ENCODE peak calls at places on chromosomes 16 and 17, in six cellular contexts. I is HepG2, M is K562, W is H1, C is GM12891, B is GM12878. D is an unnamed sample.
A peak's percentile ranks its signal among the peaks of the same experiment; 100 is the strongest.

GRCh38 chr16:7992616-7993015 is 597.7 kb downstream of the TMEM114 start:
- DNase-seq in I (no peak), M (no peak), W (no peak), C (no peak), B (no peak), D (no peak)

GRCh38 chr17:68398731-68399637 is 58.3 kb downstream of the WIPI1 start:
- DNase-seq in I (peak; percentile 91), M (peak; percentile 77), W (no peak), C (peak; percentile 53), B (no peak), D (peak; percentile 67)

GRCh38 chr17:32553168-32553567 is 66.4 kb downstream of the CDK5R1 start:
- DNase-seq in I (no peak), M (no peak), W (no peak), C (no peak), B (no peak), D (no peak)

GRCh38 chr16:79430129-79430789 is 170.3 kb downstream of the MAF start:
- DNase-seq in I (no peak), M (no peak), W (no peak), C (no peak), B (no peak), D (no peak)

GRCh38 chr16:2295056-2295798 is 27.3 kb upstream of the RNPS1 start:
- DNase-seq in I (no peak), M (no peak), W (no peak), C (peak; percentile 72), B (peak; percentile 55), D (peak; percentile 58)

GRCh38 chr17:57735230-57735629 is 9.9 kb downstream of the CCDC182 start:
- DNase-seq in I (no peak), M (no peak), W (no peak), C (no peak), B (no peak), D (no peak)

GRCh38 chr17:42842286-42842685 is 2.1 kb upstream of the AOC2 start:
- DNase-seq in I (no peak), M (no peak), W (no peak), C (no peak), B (no peak), D (no peak)

GRCh38 chr16:55325458-55326109 is 1.6 kb downstream of the IRX6 start:
- DNase-seq in I (no peak), M (no peak), W (no peak), C (no peak), B (no peak), D (no peak)

GRCh38 chr16:67883872-67884261 is 818 bp upstream of the NRN1L start:
- DNase-seq in I (peak; percentile 51), M (peak; percentile 77), W (no peak), C (peak; percentile 93), B (no peak), D (peak; percentile 90)

GRCh38 chr17:79114455-79115301 is 40.1 kb downstream of the ENGASE start:
- DNase-seq in I (no peak), M (no peak), W (no peak), C (no peak), B (no peak), D (no peak)

GRCh38 chr16:27539636-27540035 is 10.1 kb downstream of the GTF3C1 start:
- DNase-seq in I (no peak), M (no peak), W (no peak), C (no peak), B (no peak), D (no peak)

GRCh38 chr17:77735341-77736206 is 222.9 kb upstream of the TNRC6C start:
- DNase-seq in I (no peak), M (peak; percentile 77), W (no peak), C (no peak), B (no peak), D (no peak)

GRCh38 chr16:13245713-13246377 is 344.4 kb downstream of the SHISA9 start:
- DNase-seq in I (peak; percentile 94), M (no peak), W (no peak), C (no peak), B (no peak), D (no peak)

GRCh38 chr17:49755681-49756283 is 8.1 kb downstream of the FAM117A start:
- DNase-seq in I (no peak), M (no peak), W (no peak), C (no peak), B (no peak), D (no peak)

GRCh38 chr17:55134486-55135157 is 130.1 kb upstream of the HLF start:
- DNase-seq in I (no peak), M (no peak), W (no peak), C (no peak), B (no peak), D (no peak)

GRCh38 chr16:12587646-12588277 is 215.9 kb downstream of the CPPED1 start:
- DNase-seq in I (no peak), M (no peak), W (no peak), C (no peak), B (no peak), D (no peak)

GRCh38 chr16:10069374-10069773 is 112.9 kb downstream of the GRIN2A start:
- DNase-seq in I (no peak), M (no peak), W (no peak), C (no peak), B (no peak), D (no peak)

GRCh38 chr16:67767953-67768352 is 38.4 kb downstream of the RANBP10 start:
- DNase-seq in I (no peak), M (no peak), W (no peak), C (no peak), B (no peak), D (no peak)

GRCh38 chr16:16956376-16956775 is 514.4 kb downstream of the XYLT1 start:
- DNase-seq in I (no peak), M (no peak), W (no peak), C (no peak), B (no peak), D (no peak)

GRCh38 chr17:64781394-64781793 is 119.3 kb upstream of the SMURF2 start:
- DNase-seq in I (no peak), M (no peak), W (no peak), C (peak; percentile 53), B (no peak), D (no peak)

GRCh38 chr16:89629827-89630610 is 16.6 kb downstream of the DPEP1 start:
- DNase-seq in I (peak; percentile 57), M (no peak), W (no peak), C (no peak), B (no peak), D (no peak)

GRCh38 chr17:40468560-40468959 is 25.3 kb downstream of the IGFBP4 start:
- DNase-seq in I (no peak), M (no peak), W (no peak), C (no peak), B (no peak), D (no peak)

GRCh38 chr17:40463122-40463550 is 19.9 kb downstream of the IGFBP4 start:
- DNase-seq in I (no peak), M (no peak), W (no peak), C (no peak), B (no peak), D (no peak)

GRCh38 chr17:40464392-40464855 is 21.2 kb downstream of the IGFBP4 start:
- DNase-seq in I (no peak), M (no peak), W (no peak), C (no peak), B (no peak), D (no peak)

GRCh38 chr17:40467281-40467867 is 24.1 kb downstream of the IGFBP4 start:
- DNase-seq in I (no peak), M (no peak), W (no peak), C (no peak), B (no peak), D (no peak)

DNA sequence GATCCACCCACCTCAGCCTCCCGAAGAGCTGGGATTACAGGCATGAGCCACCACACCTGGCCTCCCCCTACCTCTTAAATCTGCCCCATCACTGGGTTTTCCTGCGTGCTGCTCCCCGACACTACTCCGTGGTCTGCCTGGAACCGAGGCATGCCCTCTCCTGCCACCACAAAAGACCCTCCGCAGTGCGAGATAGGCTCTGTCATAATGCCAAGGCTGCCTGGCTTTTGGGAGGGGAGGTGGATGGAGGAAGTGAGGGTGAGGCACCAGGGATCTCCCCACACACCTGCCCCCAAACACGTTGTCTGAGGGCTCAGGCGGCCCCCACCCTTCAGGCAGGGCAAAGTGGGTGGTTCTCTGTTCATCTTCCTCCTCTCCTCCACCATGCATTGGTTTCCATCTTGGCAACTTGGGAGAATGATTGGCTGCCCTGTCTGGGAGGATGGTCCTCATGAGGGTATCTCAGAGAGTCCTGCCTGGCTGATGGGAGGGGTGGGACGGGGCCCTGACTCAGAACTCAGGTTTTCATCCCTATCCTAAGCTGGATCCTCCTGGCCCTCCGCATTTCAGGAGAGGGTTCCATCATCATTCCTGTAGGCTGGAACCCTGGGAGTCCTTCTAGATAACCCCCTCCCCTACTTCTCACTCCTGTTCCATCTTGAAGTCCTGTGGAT is 23.2 kb downstream of the IGFBP4 start:
- DNase-seq in I (no peak), M (no peak), W (no peak), C (no peak), B (no peak), D (no peak)
- TF ChIP-seq POLR2A in I (no peak), M (no peak), W (no peak), C (no peak), B (no peak), D (no peak)

DNA sequence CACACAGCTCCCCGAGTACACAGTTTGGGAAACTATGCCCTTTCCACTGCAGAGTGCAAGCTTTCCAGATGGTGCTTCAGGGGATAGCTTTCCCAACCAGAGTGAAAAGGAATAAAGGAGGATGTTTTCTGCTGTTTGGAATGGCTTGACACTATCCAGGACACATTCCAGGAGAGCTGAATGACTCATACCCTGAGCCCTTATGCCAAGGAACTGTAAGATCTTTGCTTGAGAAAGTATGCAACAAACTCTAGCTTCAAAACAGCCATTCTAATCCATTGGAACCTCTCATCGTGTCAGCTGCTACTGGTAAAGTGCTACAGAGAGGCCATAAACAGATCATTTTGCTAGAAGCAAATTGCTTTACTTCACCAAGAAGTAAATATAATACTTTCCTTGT is 33.6 kb downstream of the ANKFY1 start:
- DNase-seq in I (no peak), M (no peak), W (no peak), C (no peak), B (no peak), D (no peak)
- TF ChIP-seq TAF1 in I (no peak), M (no peak), W (no peak), C (no peak), B (no peak), D (no peak)

DNA sequence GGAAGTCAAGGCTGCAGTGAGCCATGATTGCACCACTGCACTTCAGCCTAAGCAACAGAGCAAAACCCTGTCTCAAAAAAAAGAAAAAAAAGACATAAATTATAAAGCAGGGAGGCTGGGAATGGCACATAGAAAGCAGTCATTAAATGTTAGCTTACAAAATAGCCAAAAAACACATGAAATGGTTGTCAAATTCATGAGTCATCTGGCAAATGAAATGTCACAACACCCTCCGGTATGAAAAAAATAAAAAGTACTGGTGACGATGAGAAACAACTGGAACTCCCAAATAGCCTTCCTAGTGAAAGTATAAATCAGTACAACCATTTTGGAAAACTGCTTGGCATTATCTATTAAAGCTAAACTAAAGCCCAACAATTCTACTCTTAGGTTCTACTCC is 3.6 kb upstream of the KATNB1 start:
- DNase-seq in I (no peak), M (no peak), W (no peak), C (no peak), B (no peak), D (no peak)
- TF ChIP-seq POLR2AphosphoS5 in I (no peak), M (no peak), W (no peak), C (no peak), B (no peak), D (no peak)

DNA sequence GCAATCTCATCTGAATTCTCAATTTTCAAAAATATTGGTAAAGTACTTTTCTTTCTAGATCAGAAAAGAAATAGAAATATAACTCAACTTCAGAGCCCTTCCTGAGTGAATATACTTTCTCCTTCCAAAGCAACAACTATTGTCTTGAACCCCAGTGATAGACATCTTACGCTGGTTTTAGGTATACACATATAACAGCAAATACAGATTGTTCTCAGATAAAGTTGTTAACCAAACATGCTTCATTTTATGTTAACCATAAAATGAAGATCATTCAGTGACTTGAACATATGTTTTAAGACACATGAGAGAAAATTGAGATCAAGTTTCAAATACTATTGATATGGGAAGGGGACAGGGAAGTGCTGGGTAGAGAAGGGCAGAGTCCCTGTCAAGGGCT is 53.7 kb upstream of the C17orf78 start:
- DNase-seq in I (no peak), M (no peak), W (no peak), C (no peak), B (no peak), D (no peak)
- TF ChIP-seq POLR2A in I (no peak), M (no peak), W (no peak), C (no peak), B (no peak), D (no peak)

D was measured in GM12892.